ENCODE peak calls at places on chromosomes 12 and 14, in four cellular contexts. N is CD8-positive, alpha-beta memory T cell; H is left ventricle myocardium inferior; S is ovary. E is an unnamed sample. For H3K4me1, the result is how much of the 10 kb centered on the place peaks cover.

GRCh38 chr14:96176811-96177211 is 27.8 kb upstream of the BDKRB2 start:
- DNase-seq in S (peak), N (no peak), H (peak), E (peak)

GRCh38 chr12:80861636-80862378 is 75.9 kb downstream of the LIN7A start:
- DNase-seq in H (no peak), N (no peak), S (no peak), E (no peak)

GRCh38 chr14:69582207-69582606 is 7.5 kb upstream of the CCDC177 start:
- DNase-seq in N (no peak), H (no peak), S (no peak), E (no peak)

GRCh38 chr12:57909611-57910010 is 31.8 kb upstream of the ATP23 start:
- DNase-seq in N (no peak), S (no peak), H (no peak), E (no peak)

GRCh38 chr12:12474931-12475485 is 87.7 kb downstream of the DUSP16 start:
- DNase-seq in S (no peak), N (peak), H (no peak), E (no peak)

GRCh38 chr12:18461738-18462137 is 200.4 kb downstream of the PIK3C2G start:
- DNase-seq in S (no peak), N (no peak), H (no peak), E (no peak)

GRCh38 chr12:100553851-100554404 is 19.6 kb upstream of the GAS2L3 start:
- DNase-seq in H (no peak), N (no peak), S (peak), E (no peak)

GRCh38 chr14:96249016-96249415 is 7.0 kb upstream of the BDKRB1 start:
- DNase-seq in S (no peak), N (no peak), H (no peak), E (no peak)

GRCh38 chr12:84455598-84455997 is 457.0 kb downstream of the SLC6A15 start:
- DNase-seq in N (no peak), H (no peak), S (no peak), E (no peak)

GRCh38 chr12:3233813-3234212 is 156.6 kb downstream of the TSPAN9 start:
- DNase-seq in H (no peak), N (no peak), S (no peak), E (no peak)

GRCh38 chr14:96037891-96038557 is 1.1 kb upstream of the C14orf132 start:
- DNase-seq in S (no peak), H (peak), N (no peak), E (peak)

GRCh38 chr14:81127785-81128184 is 93.0 kb downstream of the GTF2A1 start:
- DNase-seq in H (no peak), S (no peak), N (no peak), E (no peak)

GRCh38 chr12:52865090-52865944 is 16.5 kb upstream of the KRT78 start:
- DNase-seq in N (no peak), H (peak), S (peak), E (peak)

GRCh38 chr12:14691560-14691959 is 4.8 kb downstream of the GUCY2C start:
- DNase-seq in N (no peak), S (no peak), H (peak), E (no peak)

GRCh38 chr12:102873077-102873476 is 44.0 kb downstream of the PAH start:
- DNase-seq in H (no peak), S (no peak), N (no peak), E (no peak)

GRCh38 chr12:79844693-79845092 is 90.2 kb downstream of the PPP1R12A start:
- DNase-seq in H (no peak), S (no peak), N (no peak), E (no peak)

GRCh38 chr14:50545618-50546017 is 13.2 kb upstream of the MAP4K5 start:
- DNase-seq in N (no peak), H (no peak), S (no peak), E (no peak)

GRCh38 chr12:58487280-58488141 is 432.8 kb downstream of the LRIG3 start:
- DNase-seq in S (no peak), H (no peak), N (no peak), E (no peak)

GRCh38 chr12:115320451-115320850 is 636.5 kb upstream of the TBX3 start:
- DNase-seq in N (no peak), S (no peak), H (no peak), E (no peak)

GRCh38 chr12:78863482-78864427 is 819 bp upstream of the SYT1 start:
- DNase-seq in H (peak), S (peak), N (no peak), E (peak)

DNA sequence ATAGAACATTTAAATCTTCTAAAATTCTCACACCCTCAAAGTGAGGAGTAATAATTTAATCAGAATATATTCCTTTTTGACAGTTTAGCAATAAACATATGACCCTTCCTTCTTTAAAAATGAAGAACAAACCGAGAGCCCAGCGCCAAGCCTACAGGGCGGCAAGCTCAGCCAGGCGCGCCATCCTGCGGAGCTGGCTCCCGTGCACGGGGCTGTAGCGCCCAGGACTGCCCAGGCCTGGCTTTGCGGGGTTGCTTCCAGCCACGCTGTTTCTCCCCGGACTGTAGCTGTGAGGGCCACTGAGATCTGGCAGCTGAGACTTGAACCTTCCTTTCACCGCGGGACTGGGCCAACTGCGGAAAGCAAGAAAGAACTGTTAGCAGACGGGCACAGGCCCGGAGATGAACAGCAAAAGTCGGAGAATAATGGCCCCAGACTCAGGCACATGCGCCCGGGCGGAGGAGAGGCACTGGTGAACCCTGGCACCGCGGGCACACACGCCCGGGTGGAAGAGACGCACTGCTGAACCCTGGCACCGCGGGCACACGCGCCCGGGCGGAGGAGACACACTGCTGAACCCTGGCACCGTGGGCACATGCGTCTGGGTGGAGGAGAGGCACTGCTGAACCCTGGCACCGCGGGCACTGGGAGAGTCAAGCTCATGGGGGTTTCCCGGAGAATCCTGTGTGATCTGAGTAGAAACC is 16.6 kb downstream of the PGAM5 start:
- DNase-seq in S (no peak), N (no peak), H (no peak), E (no peak)
- H3K4me3 ChIP-seq in S (no peak), N (no peak), H (no peak), E (no peak)

GRCh38 chr12:98601924-98602323 is 8.4 kb downstream of the SLC25A3 start:
- DNase-seq in H (no peak), N (no peak), S (no peak), E (no peak)
- H3K4me1 ChIP-seq in H (under half), N (under half), S (under half), E (under half)

GRCh38 chr12:66678640-66679268 is at the start of gene GRIP1:
- DNase-seq in N (no peak), H (no peak), S (no peak), E (no peak)
- H3K4me3 ChIP-seq in N (no peak), H (peak), S (no peak), E (peak)

GRCh38 chr14:87155850-87156491 is 837.0 kb downstream of the GALC start:
- DNase-seq in N (no peak), H (no peak), S (no peak), E (no peak)

GRCh38 chr14:87156878-87157277 is 836.1 kb downstream of the GALC start:
- DNase-seq in H (no peak), N (no peak), S (no peak), E (no peak)

GRCh38 chr14:87153901-87154300 is 839.1 kb downstream of the GALC start:
- DNase-seq in S (no peak), H (no peak), N (no peak), E (no peak)

GRCh38 chr14:87152701-87153100 is 840.3 kb downstream of the GALC start:
- DNase-seq in S (no peak), H (no peak), N (no peak), E (no peak)

DNA sequence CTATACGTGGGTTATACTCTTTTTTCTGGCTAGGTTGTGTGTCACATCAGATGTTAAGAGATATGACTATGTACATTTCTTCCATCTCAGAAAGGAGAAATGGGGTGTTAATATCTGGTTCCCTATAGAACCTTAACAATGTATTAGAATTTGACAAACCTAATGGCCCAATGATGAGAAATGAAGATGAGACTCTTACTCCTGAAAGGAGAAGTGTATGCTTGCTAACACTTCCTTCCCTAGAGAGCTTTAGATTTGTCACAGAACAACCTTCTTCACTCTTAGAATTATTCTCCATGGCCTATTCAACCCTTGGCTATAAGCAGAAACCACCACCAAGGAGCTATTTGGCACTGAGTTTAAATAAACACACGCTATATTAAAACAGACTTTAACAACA is 839.6 kb downstream of the GALC start:
- DNase-seq in N (no peak), S (no peak), H (no peak), E (no peak)
- H3K4me1 ChIP-seq in N (under half), S (under half), H (under half), E (under half)

GRCh38 chr14:103727313-103728000 is 11.8 kb downstream of the ZFYVE21 start:
- DNase-seq in S (peak), N (peak), H (no peak), E (peak)
- H3K4me3 ChIP-seq in S (no peak), N (no peak), H (no peak), E (no peak)

E was measured in right cardiac atrium.